ENCODE peak calls at places on chromosomes 16 and 17, in five cellular contexts. Q, U, G, F and J are unnamed samples.

GRCh38 chr17:65434251-65434650 is 127.2 kb downstream of the AXIN2 start:
- DNase-seq in Q (no peak), U (no peak), G (no peak), F (no peak), J (no peak)

GRCh38 chr17:39627170-39627716 is 491 bp downstream of the PPP1R1B start:
- DNase-seq in Q (no peak), U (no peak), G (peak; percentile 62), F (peak; percentile 78), J (no peak)

GRCh38 chr17:1560582-1561170 is 1.9 kb downstream of the PITPNA start:
- DNase-seq in Q (no peak), U (no peak), G (no peak), F (no peak), J (no peak)

GRCh38 chr17:36936455-36936934 is 780 bp upstream of the LHX1 start:
- DNase-seq in Q (no peak), U (no peak), G (peak; percentile 84), F (peak; percentile 96), J (no peak)

GRCh38 chr17:55726440-55726839 is 3.8 kb upstream of the TMEM100 start:
- DNase-seq in Q (peak; percentile 68), U (peak; percentile 78), G (peak; percentile 73), F (no peak), J (no peak)

GRCh38 chr16:82425661-82426060 is 201.1 kb upstream of the CDH13 start:
- DNase-seq in Q (peak; percentile 24), U (no peak), G (no peak), F (no peak), J (no peak)

GRCh38 chr17:50905460-50905803 is 39.3 kb upstream of the TOB1 start:
- DNase-seq in Q (no peak), U (no peak), G (peak; percentile 71), F (peak; percentile 87), J (peak; percentile 84)

GRCh38 chr16:11949527-11949926 is 7.7 kb upstream of the NPIPB2 start:
- DNase-seq in Q (peak; percentile 18), U (no peak), G (peak; percentile 68), F (peak; percentile 84), J (peak; percentile 75)

GRCh38 chr16:50259334-50260205 is 6.8 kb upstream of the ADCY7 start:
- DNase-seq in Q (no peak), U (peak; percentile 79), G (peak; percentile 53), F (peak; percentile 63), J (peak; percentile 63)

GRCh38 chr17:50043290-50044148 is 12.4 kb upstream of the ITGA3 start:
- DNase-seq in Q (no peak), U (no peak), G (no peak), F (peak; percentile 42), J (no peak)

GRCh38 chr17:46790216-46790615 is 28.3 kb downstream of the WNT3 start:
- DNase-seq in Q (no peak), U (no peak), G (no peak), F (peak; percentile 74), J (no peak)

GRCh38 chr17:59963738-59964454 is 644 bp downstream of the RNFT1 start:
- DNase-seq in Q (peak; percentile 64), U (peak; percentile 53), G (peak; percentile 62), F (no peak), J (peak; percentile 30)

GRCh38 chr17:79843475-79843916 is 4.3 kb upstream of the CBX4 start:
- DNase-seq in Q (no peak), U (no peak), G (no peak), F (peak; percentile 74), J (no peak)

GRCh38 chr16:25020112-25020591 is 5.0 kb upstream of the ARHGAP17 start:
- DNase-seq in Q (no peak), U (no peak), G (no peak), F (no peak), J (no peak)

GRCh38 chr17:49873466-49873865 is 25.6 kb upstream of the TAC4 start:
- DNase-seq in Q (no peak), U (no peak), G (no peak), F (no peak), J (no peak)

GRCh38 chr16:13453325-13453724 is 466.6 kb upstream of the ERCC4 start:
- DNase-seq in Q (peak; percentile 81), U (no peak), G (no peak), F (no peak), J (peak; percentile 29)

GRCh38 chr17:43900858-43901754 is 6.2 kb downstream of the MPP2 start:
- DNase-seq in Q (no peak), U (no peak), G (peak; percentile 28), F (peak; percentile 72), J (no peak)

GRCh38 chr16:17237350-17237944 is 233.3 kb downstream of the XYLT1 start:
- DNase-seq in Q (no peak), U (no peak), G (no peak), F (no peak), J (no peak)

GRCh38 chr17:50172130-50172529 is 6.3 kb downstream of the SGCA start:
- DNase-seq in Q (no peak), U (no peak), G (no peak), F (no peak), J (no peak)

GRCh38 chr17:63387941-63388340 is 58.2 kb downstream of the CYB561 start:
- DNase-seq in Q (no peak), U (no peak), G (no peak), F (no peak), J (no peak)

DNA sequence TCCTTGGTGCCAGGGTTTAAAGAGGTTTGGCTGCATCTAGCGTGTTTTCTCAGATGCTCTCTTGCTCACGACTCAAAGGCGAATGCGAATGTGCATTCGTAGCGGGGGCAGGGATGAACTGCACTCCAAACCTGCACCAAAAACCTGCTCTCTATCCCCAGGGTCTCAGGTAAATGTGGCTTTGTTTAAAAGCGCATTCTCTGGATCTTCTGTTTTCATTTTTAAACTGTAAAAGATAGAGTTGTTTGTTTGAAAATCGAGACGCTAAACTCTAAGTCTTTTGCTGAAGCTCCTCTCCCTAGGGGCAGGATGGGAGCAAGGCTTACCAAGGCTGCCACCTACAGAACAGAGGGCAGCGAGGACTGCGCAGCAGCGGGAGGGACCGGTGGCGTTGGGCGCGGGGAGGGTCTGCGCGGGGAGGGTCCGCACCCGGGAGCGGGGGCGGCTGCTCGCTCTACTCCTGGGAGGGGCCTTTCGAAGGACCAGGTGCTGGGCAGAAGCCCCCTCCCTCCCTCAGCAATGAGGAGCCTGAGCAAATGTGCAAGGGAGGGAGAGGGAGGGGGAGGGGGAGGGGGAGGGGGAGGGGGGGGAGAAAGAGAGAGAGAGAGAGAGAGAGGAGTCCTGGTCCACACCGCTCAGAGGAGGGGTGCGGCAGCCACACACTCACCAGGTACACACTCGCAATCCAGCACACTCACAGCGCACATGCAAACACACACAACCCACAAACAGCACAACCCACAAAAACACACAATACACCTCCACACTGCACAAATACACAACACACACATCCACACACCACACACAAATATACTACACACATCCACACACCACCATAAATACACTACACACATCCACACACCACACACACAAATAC is 142.8 kb downstream of the GRIN2A start:
- DNase-seq in Q (no peak), U (no peak), G (peak; percentile 77), F (peak; percentile 79), J (peak; percentile 70)
- H3K4me3 ChIP-seq in Q (no peak overlapping the region), U (peak overlapping the region; percentile 34), G (no peak overlapping the region), F (peak overlapping the region; percentile 58), J (peak overlapping the region; percentile 53)

DNA sequence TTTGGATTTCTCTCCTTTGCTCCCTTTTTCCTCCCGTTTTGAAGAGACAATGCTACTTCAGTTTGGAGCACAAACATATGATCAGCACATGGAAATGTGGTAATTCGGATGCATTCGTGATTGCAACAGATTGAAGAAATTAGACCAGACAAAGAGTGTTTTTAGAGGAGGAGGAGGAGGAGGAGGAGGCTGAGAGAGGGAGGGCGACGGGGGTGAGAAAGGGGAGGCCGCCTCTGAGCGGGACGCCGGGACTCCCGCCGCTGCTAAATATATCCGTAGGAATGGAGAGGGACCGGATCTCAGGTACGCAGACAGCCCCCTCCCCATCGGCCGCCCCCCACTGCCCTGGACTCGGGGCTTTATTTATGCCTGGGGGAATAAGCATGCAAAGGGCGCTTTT is 179.3 kb downstream of the SEC14L1 start:
- DNase-seq in Q (peak; percentile 50), U (peak; percentile 63), G (peak; percentile 44), F (peak; percentile 45), J (peak; percentile 6)
- H3K27ac ChIP-seq in Q (peak overlapping the region; percentile 84), U (peak overlapping the region; percentile 90), G (peak overlapping the region; percentile 48), F (peak overlapping the region; percentile 36), J (no peak overlapping the region)

DNA sequence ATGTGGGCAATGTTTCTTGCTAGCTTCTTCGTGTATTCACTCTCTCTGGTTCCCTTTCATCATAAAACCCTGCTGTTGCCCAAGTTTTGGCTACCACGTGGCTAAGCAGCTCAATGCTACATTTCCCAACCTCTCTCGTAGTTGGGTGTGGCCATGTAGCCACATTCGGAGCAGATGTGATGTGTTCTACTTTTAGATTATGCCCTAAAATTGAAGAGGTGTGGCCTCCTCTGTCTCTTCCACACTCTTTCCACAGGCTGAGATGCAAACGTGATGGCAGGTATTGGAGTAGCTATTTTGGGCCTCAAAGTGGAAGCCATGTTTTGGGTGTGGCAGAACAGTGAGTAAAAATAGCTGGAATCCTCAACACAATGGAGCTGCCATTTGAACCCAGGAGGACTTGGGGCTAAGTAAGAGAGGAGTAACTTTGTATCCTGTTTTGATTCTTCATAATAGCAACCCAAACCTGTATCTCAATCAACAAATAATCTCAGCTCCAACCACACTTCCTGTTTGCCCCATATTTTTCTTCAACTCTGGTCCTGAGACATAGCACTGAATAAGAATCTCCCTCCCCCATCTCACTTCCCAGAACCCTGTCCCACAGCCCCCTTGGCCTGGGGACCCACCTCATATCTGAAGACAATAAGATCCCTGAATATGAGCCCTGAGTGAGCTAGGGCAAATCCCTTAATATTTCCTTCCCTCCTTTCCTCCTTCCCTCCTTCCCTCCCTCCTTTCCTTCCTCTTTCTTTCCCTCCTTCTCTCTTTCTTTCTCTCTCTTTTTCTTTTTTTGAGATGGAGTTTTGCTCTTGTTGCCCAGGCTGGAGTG is 4.0 kb downstream of the NUPR1 start:
- DNase-seq in Q (no peak), U (peak; percentile 90), G (no peak), F (no peak), J (no peak)
- H3K36me3 ChIP-seq in Q (peaks cover 2% of the 10 kb centered on the region), U (peaks cover 35% of the 10 kb centered on the region), G (no peaks in the 10 kb centered on the region), F (no peaks in the 10 kb centered on the region), J (no peaks in the 10 kb centered on the region)

GRCh38 chr17:58532555-58532951 is 18.1 kb upstream of the MTMR4 start:
- DNase-seq in Q (no peak), U (no peak), G (peak; percentile 43), F (no peak), J (peak; percentile 99)
- H3K4me3 ChIP-seq in Q (no peak overlapping the region), U (peak overlapping the region; percentile 67), G (peak overlapping the region; percentile 74), F (peak overlapping the region; percentile 79), J (peak overlapping the region; percentile 82)

DNA sequence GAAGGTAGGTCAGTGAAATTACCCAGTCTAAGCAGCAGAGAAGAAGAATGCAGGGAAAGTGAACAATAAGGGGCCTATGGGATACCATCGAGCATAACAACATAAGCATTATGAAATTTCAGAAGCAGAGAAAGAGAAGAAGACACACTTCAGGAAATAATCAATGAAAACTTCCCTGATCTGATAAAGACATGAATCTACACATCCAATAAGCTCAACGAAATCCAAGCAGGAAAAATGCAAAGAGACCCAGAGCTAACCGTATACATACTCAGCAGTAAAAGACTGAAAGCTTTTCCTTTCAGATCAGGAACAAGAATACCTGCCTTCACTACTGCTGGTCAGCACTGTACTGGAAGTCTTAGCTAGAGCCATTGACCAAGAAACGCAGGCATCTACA is 38.6 kb downstream of the WDR45B start:
- DNase-seq in Q (no peak), U (no peak), G (no peak), F (no peak), J (no peak)
- H3K27ac ChIP-seq in Q (no peak overlapping the region), U (no peak overlapping the region), G (no peak overlapping the region), F (no peak overlapping the region), J (no peak overlapping the region)